ENCODE peak calls at places on chromosome 10, in four cellular contexts. O, F, X and C are unnamed samples.
A peak's percentile ranks its signal among the peaks of the same experiment; 100 is the strongest.

GRCh38 chr10:104033966-104034365 is 51.7 kb downstream of the COL17A1 start:
- DNase-seq in O (no peak), X (no peak), F (no peak), C (no peak)

GRCh38 chr10:119370972-119371703 is 163.8 kb downstream of the GRK5 start:
- DNase-seq in O (no peak), F (no peak), X (no peak), C (no peak)

GRCh38 chr10:27701971-27702537 is 43.6 kb downstream of the MKX start:
- DNase-seq in X (no peak), F (no peak), O (no peak), C (no peak)

GRCh38 chr10:124743188-124744046 is 761 bp downstream of the FAM53B start:
- DNase-seq in F (no peak), X (no peak), O (peak; percentile 48), C (peak; percentile 42)

GRCh38 chr10:89373916-89374711 is 3.7 kb upstream of the IFIT1B start:
- DNase-seq in O (no peak), F (no peak), X (peak; percentile 93), C (no peak)

GRCh38 chr10:111103196-111103595 is 26.4 kb downstream of the ADRA2A start:
- DNase-seq in F (no peak), X (no peak), O (no peak), C (no peak)

GRCh38 chr10:95547197-95547596 is 14.0 kb downstream of the SORBS1 start:
- DNase-seq in F (no peak), O (no peak), X (no peak), C (no peak)

GRCh38 chr10:47443145-47443544 is 40.8 kb downstream of the ANXA8 start:
- DNase-seq in O (no peak), X (no peak), F (no peak), C (no peak)

GRCh38 chr10:78338717-78339116 is 305.1 kb downstream of the RPS24 start:
- DNase-seq in O (no peak), F (no peak), X (no peak), C (no peak)

GRCh38 chr10:129079705-129080104 is 387.3 kb upstream of the MGMT start:
- DNase-seq in O (no peak), F (no peak), X (no peak), C (no peak)

GRCh38 chr10:5583525-5584175 is 58.9 kb downstream of the CALML3 start:
- DNase-seq in X (no peak), O (no peak), F (peak; percentile 37), C (no peak)

GRCh38 chr10:45383682-45384320 is 9.8 kb downstream of the ALOX5 start:
- DNase-seq in O (no peak), F (no peak), X (no peak), C (no peak)

GRCh38 chr10:9302142-9302746 is 1247.8 kb downstream of the GATA3 start:
- DNase-seq in F (no peak), X (peak; percentile 33), O (peak; percentile 41), C (peak; percentile 32)

GRCh38 chr10:121276046-121276445 is 322.2 kb downstream of the FGFR2 start:
- DNase-seq in F (no peak), O (no peak), X (no peak), C (no peak)

GRCh38 chr10:124291009-124291671 is 127.6 kb downstream of the OAT start:
- DNase-seq in O (no peak), F (no peak), X (no peak), C (no peak)

GRCh38 chr10:114303556-114303955 is 64.5 kb downstream of the VWA2 start:
- DNase-seq in F (no peak), X (no peak), O (no peak), C (no peak)

GRCh38 chr10:114301951-114302710 is 63.1 kb downstream of the VWA2 start:
- DNase-seq in F (no peak), X (no peak), O (no peak), C (no peak)

GRCh38 chr10:114305521-114305925 is 66.5 kb downstream of the VWA2 start:
- DNase-seq in O (no peak), F (no peak), X (no peak), C (no peak)

GRCh38 chr10:114304566-114305421 is 65.7 kb downstream of the VWA2 start:
- DNase-seq in F (no peak), X (no peak), O (peak; percentile 11), C (peak; percentile 74)

GRCh38 chr10:114304017-114304565 is 65.0 kb downstream of the VWA2 start:
- DNase-seq in O (peak; percentile 49), F (peak; percentile 67), X (peak; percentile 62), C (peak; percentile 87)
- TF ChIP-seq BHLHE40 in O (no peak), F (peak; percentile 72), X (no peak), C (no peak)

GRCh38 chr10:93121311-93121710 is 47.6 kb downstream of the CYP26A1 start:
- DNase-seq in F (no peak), O (no peak), X (no peak), C (no peak)

GRCh38 chr10:93123766-93124165 is 50.1 kb downstream of the CYP26A1 start:
- DNase-seq in O (no peak), X (no peak), F (no peak), C (no peak)

GRCh38 chr10:93126484-93127052 is 52.9 kb downstream of the CYP26A1 start:
- DNase-seq in O (peak; percentile 45), F (no peak), X (no peak), C (peak; percentile 42)

DNA sequence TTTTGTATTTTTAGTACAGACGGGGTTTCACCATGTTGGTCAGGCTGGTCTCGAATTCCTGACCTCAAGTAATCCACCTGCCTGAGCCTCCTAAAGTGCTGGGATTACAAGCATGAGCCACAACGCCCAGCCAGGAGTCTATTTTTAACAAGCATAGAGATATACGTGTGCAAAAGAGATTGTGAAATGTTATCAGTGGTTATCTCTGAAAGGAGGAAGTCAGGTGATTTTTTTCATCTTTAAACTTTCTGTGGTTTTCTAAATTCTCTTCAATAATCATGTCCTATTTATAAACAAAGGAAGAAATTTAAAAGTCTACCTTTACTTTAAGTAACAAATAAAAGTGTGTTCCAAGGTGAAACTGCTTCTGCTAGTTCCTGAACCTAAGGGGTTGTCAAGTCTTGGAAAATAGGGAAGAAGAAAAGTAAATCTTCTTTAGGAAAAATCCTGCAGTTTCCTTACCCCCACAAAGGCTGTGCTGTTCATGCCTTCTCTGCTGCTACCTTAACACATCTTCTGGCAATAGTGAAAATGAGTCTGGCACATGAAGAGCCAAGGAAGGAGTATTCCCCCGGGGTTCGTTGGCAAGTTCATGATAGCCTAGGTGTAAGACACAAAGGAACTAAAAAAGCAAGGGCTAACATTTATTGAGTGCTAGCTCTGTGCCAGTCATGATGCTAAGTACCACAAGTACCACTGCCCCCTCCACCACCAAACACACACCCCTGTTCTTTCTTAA is 51.1 kb downstream of the CYP26A1 start:
- DNase-seq in F (peak; percentile 51), X (no peak), O (no peak), C (no peak)
- TF ChIP-seq TARDBP in F (no peak), X (no peak), O (no peak), C (no peak)

GRCh38 chr10:71476249-71477011 is 79.7 kb downstream of the CDH23 start:
- DNase-seq in F (no peak), X (no peak), O (no peak), C (no peak)

GRCh38 chr10:71479831-71480230 is 83.1 kb downstream of the CDH23 start:
- DNase-seq in O (no peak), F (no peak), X (no peak), C (no peak)

GRCh38 chr10:71478173-71478572 is 81.5 kb downstream of the CDH23 start:
- DNase-seq in F (no peak), O (no peak), X (no peak), C (no peak)

GRCh38 chr10:71480662-71481061 is 83.9 kb downstream of the CDH23 start:
- DNase-seq in F (no peak), X (no peak), O (no peak), C (no peak)

GRCh38 chr10:71478966-71479365 is 82.2 kb downstream of the CDH23 start:
- DNase-seq in F (no peak), O (no peak), X (no peak), C (no peak)
- TF ChIP-seq BHLHE40 in F (no peak), O (no peak), X (no peak), C (no peak)

GRCh38 chr10:51272580-51272979 is 198.3 kb downstream of the PRKG1 start:
- DNase-seq in X (no peak), O (no peak), F (no peak), C (no peak)

GRCh38 chr10:51273572-51273971 is 199.3 kb downstream of the PRKG1 start:
- DNase-seq in O (no peak), X (no peak), F (no peak), C (no peak)

GRCh38 chr10:51266496-51266895 is 192.2 kb downstream of the PRKG1 start:
- DNase-seq in X (no peak), F (no peak), O (no peak), C (no peak)

DNA sequence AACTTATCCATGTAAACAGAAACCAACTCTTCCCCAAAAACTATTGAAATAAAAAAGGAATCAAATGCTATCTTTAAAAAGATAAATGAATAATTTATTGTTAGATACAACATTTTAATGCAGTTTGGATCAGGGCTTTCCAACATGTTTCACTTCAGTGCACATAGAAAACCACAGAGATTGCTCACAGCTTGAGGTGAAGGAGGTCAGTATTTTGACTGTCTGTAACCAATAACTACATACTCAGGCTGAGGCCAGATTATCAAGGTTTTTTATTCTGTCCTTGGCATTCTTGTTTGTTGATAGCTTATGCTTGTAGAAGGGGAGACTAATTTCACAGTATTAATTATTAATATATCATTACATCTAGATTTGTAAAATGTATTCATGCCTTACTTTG is 195.5 kb downstream of the PRKG1 start:
- DNase-seq in X (no peak), F (no peak), O (no peak), C (no peak)
- TF ChIP-seq TARDBP in X (no peak), F (no peak), O (no peak), C (no peak)

GRCh38 chr10:115417585-115418265 is 324.6 kb downstream of the ATRNL1 start:
- DNase-seq in F (peak; percentile 4), X (peak; percentile 60), O (no peak), C (peak; percentile 78)
- TF ChIP-seq BHLHE40 in F (no peak), X (no peak), O (no peak), C (no peak)

GRCh38 chr10:3499120-3499519 is 285.9 kb downstream of the KLF6 start:
- DNase-seq in O (no peak), F (no peak), X (no peak), C (no peak)
- TF ChIP-seq TARDBP in O (no peak), F (no peak), X (no peak), C (no peak)

DNA sequence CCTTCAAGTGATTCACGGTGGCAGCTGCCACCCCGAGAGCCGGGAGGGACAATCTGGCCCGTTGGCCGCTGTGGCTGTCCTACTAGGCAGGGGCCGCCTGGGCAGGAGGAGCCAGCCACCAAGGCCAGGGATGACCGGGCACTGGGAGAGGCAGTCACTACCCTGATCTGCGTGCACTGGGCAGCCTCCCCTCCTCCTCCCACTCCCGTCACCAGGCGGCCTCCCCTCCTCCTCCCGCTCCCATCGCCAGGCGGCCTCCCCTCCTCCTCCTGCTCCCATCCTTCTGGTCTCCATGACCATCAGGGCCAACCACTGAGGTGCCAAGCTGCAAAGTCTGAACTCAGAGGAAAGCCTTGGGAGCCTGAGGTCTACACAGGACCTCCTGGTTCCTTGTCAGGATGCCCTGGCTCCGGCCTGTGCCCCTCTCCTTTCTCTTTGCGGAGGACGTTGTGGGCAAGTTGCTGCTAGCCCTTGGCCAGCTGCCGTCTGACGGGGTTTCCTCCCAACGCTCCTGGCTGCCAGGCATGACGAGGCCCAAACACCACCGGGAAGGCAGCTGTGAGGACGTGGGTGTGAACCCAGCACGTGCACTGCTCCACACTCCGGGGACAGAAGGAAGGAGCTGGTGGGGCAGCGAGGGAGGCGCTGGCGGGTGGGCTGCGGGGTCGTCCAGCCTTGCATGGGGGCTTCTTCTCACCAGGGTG is 131.1 kb downstream of the WDR37 start:
- DNase-seq in X (no peak), F (no peak), O (no peak), C (no peak)
- TF ChIP-seq BHLHE40 in X (no peak), F (no peak), O (no peak), C (no peak)